ENCODE peak calls at places on chromosomes 2 and 18, in six cellular contexts. D, U, V, J, N and E are unnamed samples.

GRCh38 chr2:18540872-18541271 is 19.6 kb downstream of the RDH14 start:
- DNase-seq in D (no peak), U (no peak), V (no peak), J (no peak), N (no peak), E (no peak)

GRCh38 chr2:177604291-177605065 is 211.9 kb downstream of the AGPS start:
- DNase-seq in D (no peak), U (peak), V (peak), J (peak), N (no peak), E (no peak)

GRCh38 chr2:189702071-189702470 is 27.6 kb downstream of the ANKAR start:
- DNase-seq in D (no peak), U (no peak), V (no peak), J (peak), N (no peak), E (no peak)

GRCh38 chr18:65751145-65752085 is 603 bp downstream of the CDH7 start:
- DNase-seq in D (no peak), U (peak), V (no peak), J (no peak), N (no peak), E (peak)

GRCh38 chr2:231391981-231392380 is 3.5 kb upstream of the B3GNT7 start:
- DNase-seq in D (no peak), U (no peak), V (no peak), J (peak), N (no peak), E (no peak)

GRCh38 chr2:525611-526010 is 151.6 kb downstream of the TMEM18 start:
- DNase-seq in D (no peak), U (no peak), V (no peak), J (no peak), N (no peak), E (no peak)

GRCh38 chr2:240959941-240960308 is 38.5 kb upstream of the SNED1 start:
- DNase-seq in D (no peak), U (peak), V (no peak), J (no peak), N (no peak), E (no peak)

GRCh38 chr2:159807183-159808037 is 9.4 kb upstream of the CD302 start:
- DNase-seq in D (no peak), U (peak), V (peak), J (peak), N (no peak), E (peak)

GRCh38 chr18:65924878-65925277 is 174.1 kb downstream of the CDH7 start:
- DNase-seq in D (no peak), U (no peak), V (no peak), J (no peak), N (no peak), E (no peak)

GRCh38 chr2:195683174-195683573 is 26.1 kb downstream of the SLC39A10 start:
- DNase-seq in D (no peak), U (no peak), V (peak), J (no peak), N (no peak), E (no peak)

GRCh38 chr2:100857915-100858314 is 38.0 kb downstream of the NPAS2 start:
- DNase-seq in D (no peak), U (no peak), V (peak), J (no peak), N (no peak), E (no peak)

GRCh38 chr18:67133669-67134068 is 382.9 kb downstream of the DSEL start:
- DNase-seq in D (no peak), U (no peak), V (no peak), J (no peak), N (no peak), E (no peak)

GRCh38 chr2:226552571-226553285 is 246.9 kb downstream of the IRS1 start:
- DNase-seq in D (no peak), U (no peak), V (no peak), J (no peak), N (no peak), E (no peak)

GRCh38 chr18:33901894-33902512 is 322.7 kb downstream of the NOL4 start:
- DNase-seq in D (no peak), U (no peak), V (no peak), J (peak), N (no peak), E (no peak)

GRCh38 chr18:33898427-33898826 is 320.4 kb downstream of the ASXL3 start:
- DNase-seq in D (no peak), U (no peak), V (no peak), J (no peak), N (no peak), E (no peak)

GRCh38 chr18:33906046-33906445 is 318.7 kb downstream of the NOL4 start:
- DNase-seq in D (no peak), U (no peak), V (no peak), J (no peak), N (no peak), E (no peak)

GRCh38 chr18:33900638-33901037 is 322.6 kb downstream of the ASXL3 start:
- DNase-seq in D (no peak), U (no peak), V (no peak), J (no peak), N (no peak), E (no peak)
- TF ChIP-seq CTCF in D (no peak), U (no peak), V (no peak), J (no peak), N (no peak), E (no peak)

DNA sequence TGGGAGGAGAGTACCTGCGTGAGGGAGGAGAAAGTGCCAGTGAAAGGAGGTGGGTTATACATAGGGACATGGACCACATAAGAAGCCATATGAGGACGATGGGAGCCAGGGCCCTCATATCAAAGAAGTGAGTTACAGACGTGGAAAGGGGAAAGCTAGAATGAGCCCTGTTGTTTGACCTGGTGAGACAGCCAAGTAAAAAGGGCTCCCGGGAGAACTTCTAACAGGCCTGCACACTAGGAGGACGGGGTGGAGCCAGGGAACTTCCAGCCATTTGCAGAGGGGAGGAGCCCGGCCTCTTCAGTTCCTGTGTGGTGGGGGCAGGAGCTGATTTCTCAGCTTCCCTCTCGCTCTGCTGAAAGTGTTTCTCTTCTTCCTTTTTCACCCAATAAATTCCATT is 84.1 kb upstream of the SLC66A3 start:
- DNase-seq in D (no peak), U (no peak), V (no peak), J (peak), N (no peak), E (no peak)
- TF ChIP-seq CTCF in D (no peak), U (no peak), V (no peak), J (no peak), N (no peak), E (no peak)

GRCh38 chr2:110878150-110878549 is 145.8 kb downstream of the ACOXL start:
- DNase-seq in D (no peak), U (no peak), V (no peak), J (no peak), N (no peak), E (no peak)

GRCh38 chr2:110877031-110877827 is 144.9 kb downstream of the ACOXL start:
- DNase-seq in D (no peak), U (no peak), V (no peak), J (no peak), N (no peak), E (no peak)

GRCh38 chr2:110874565-110875383 is 142.4 kb downstream of the ACOXL start:
- DNase-seq in D (no peak), U (no peak), V (no peak), J (peak), N (no peak), E (no peak)

GRCh38 chr2:110875384-110875725 is 143.0 kb downstream of the ACOXL start:
- DNase-seq in D (no peak), U (no peak), V (no peak), J (no peak), N (no peak), E (no peak)

DNA sequence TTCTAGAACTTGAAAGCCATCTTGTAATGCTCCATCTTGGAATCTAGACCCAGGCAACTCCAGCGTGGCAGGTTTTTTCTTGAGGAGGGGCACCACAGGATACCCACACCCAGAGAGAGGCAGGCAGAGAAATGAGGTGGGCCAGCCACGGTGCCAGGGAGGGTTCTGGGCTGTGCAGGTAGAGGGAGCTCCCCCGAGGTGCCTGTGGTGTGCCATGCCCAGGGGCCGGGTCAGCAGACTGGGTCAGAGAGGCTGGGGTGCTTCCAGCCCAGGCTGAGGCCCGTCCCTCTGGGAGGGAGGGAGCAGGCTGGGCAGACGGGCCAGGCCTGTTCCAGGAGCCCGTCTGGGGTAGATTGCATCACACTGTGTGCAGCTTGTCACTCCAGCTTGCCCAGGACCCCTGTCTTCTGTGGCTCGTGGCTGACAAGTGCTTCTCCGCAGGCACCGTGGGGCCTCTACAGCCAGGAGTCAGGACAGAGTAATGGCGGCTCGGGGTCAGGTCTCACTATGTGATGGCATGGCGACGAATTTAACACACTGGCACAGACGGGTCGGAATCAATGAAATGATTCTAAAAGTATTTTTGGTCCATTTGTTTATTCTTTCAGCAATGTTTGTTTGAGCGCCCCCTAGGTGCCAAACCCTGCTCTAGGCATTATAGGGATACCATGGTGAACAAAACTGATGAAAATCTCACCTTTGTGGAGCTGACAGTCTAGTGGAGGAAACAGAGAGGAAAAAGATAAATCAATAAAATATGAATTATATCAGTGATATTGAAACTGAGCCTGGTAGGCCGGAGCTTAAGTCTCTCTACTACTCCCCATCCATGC is 144.0 kb downstream of the ACOXL start:
- DNase-seq in D (no peak), U (no peak), V (no peak), J (no peak), N (no peak), E (no peak)
- TF ChIP-seq CTCF in D (no peak), U (no peak), V (no peak), J (peak), N (no peak), E (peak)

DNA sequence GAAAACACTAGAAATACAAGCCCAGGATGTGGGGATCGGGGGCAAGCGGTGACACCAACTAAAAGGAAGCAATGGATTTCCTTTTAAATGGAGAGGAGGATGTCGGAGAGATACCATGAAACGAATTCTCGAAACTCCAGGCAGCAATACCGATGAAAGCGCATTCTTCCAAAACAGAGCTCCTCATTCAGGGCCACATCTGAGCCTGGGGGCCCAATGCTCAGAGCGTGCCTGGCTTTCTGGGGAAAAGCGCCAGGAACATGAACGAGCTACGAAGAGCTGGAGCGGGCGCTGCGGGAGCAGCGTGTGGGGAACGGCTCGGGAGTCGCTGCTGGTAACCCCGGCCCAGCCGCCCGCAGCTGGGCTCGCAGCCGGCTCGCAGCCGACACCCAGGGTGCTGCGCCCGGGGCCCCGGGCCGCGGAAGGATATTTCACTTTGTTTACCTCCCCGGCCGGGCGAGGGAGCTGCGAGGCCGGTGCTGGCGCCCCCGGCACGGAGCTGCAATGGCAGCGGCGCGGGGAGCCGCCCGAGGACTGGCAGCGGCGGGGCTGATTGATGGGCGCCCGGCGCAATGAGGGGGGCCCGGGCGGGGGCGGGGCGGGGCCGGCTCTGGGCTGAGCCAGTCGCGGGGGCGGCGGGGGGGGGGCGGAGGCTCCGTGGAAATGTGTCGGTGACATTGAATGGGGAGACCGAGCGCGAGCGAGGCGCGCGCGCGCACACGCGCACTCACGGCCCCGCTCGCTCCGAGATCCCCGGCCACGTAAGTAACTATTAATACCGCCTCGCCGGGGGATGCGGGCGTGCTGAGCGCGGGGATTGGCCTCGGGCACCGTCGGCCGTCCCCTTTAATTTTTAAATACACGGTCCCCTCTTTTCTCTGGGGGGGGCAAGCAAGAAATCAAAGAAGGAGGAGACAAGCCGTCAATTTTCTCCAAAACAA is at the start of gene TRIB2:
- DNase-seq in D (peak), U (peak), V (peak), J (peak), N (peak), E (peak)
- TF ChIP-seq CTCF in D (no peak), U (no peak), V (no peak), J (no peak), N (no peak), E (no peak)

DNA sequence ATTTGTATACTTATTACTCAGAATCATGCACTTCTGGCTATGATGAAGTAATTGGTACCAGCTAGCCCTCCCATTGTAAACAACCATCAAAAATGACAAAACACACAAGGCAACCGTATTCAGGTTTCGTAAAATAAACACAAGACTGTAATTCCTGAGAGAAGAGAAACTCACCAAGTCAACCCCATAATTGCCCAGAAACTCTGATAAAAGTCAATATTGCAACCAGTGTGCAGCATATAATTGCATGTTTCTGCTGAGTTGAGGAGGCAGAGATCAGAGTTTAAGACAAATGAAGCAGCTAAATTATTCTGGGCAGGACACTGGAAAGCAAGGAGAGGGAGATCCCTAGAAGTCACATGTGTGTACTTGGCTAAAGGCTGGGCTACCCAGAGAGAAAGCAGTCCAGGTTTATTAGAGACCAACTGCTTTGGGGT is 90.3 kb downstream of the ROCK2 start:
- DNase-seq in D (no peak), U (no peak), V (peak), J (no peak), N (no peak), E (no peak)
- TF ChIP-seq CTCF in D (no peak), U (no peak), V (no peak), J (no peak), N (no peak), E (no peak)

GRCh38 chr2:96927420-96928171 is 57.7 kb upstream of the SEMA4C start:
- DNase-seq in D (peak), U (peak), V (no peak), J (no peak), N (no peak), E (no peak)
- TF ChIP-seq CTCF in D (peak), U (no peak), V (no peak), J (no peak), N (no peak), E (no peak)